ENCODE peak calls at places on chromosomes 16 and 17, in eight cellular contexts. Z is lung microvascular endothelial cell; Y is psoas muscle; L is NCI-H1417; E is stimulated activated CD4-positive, alpha-beta T cell treated with anti-CD3 and anti-CD28 coated beads, TNF-alpha, amount 100 ng/mL, for 1 hour; A is K562; C is NCI-H1105; H is body of pancreas. S is an unnamed sample.

GRCh38 chr17:41335747-41336146 is 14.9 kb downstream of the KRT33A start:
- DNase-seq in Z (no peak), Y (no peak), L (no peak), E (no peak), A (no peak), C (no peak), H (no peak), S (no peak)

GRCh38 chr17:18950944-18951905 is 740 bp upstream of the SLC5A10 start:
- DNase-seq in Z (no peak), Y (no peak), L (no peak), E (no peak), A (no peak), C (no peak), H (peak), S (no peak)

GRCh38 chr16:57305159-57305811 is 20.8 kb upstream of the PLLP start:
- DNase-seq in Z (no peak), Y (peak), L (no peak), E (no peak), A (no peak), C (no peak), H (no peak), S (no peak)

GRCh38 chr16:66936462-66936861 is 1.1 kb downstream of the CES2 start:
- DNase-seq in Z (no peak), Y (no peak), L (no peak), E (no peak), A (no peak), C (no peak), H (no peak), S (no peak)

GRCh38 chr17:63446218-63446980 is at the start of gene CYB561:
- DNase-seq in Z (peak), Y (peak), L (peak), E (peak), A (peak), C (peak), H (peak), S (no peak)

GRCh38 chr17:69059458-69060205 is 1.1 kb downstream of the ABCA9 start:
- DNase-seq in Z (no peak), Y (no peak), L (no peak), E (no peak), A (no peak), C (no peak), H (no peak), S (no peak)

GRCh38 chr16:67969286-67970039 is 1.0 kb upstream of the SLC12A4 start:
- DNase-seq in Z (no peak), Y (no peak), L (no peak), E (no peak), A (peak), C (no peak), H (no peak), S (no peak)

GRCh38 chr17:28967240-28968135 is 16.2 kb upstream of the PHF12 start:
- DNase-seq in Z (no peak), Y (no peak), L (no peak), E (no peak), A (no peak), C (no peak), H (no peak), S (no peak)

GRCh38 chr16:10037771-10038170 is 144.5 kb downstream of the GRIN2A start:
- DNase-seq in Z (no peak), Y (no peak), L (no peak), E (no peak), A (no peak), C (no peak), H (no peak), S (no peak)

GRCh38 chr16:70441406-70441990 is 2.6 kb upstream of the ST3GAL2 start:
- DNase-seq in Z (no peak), Y (no peak), L (no peak), E (no peak), A (no peak), C (no peak), H (no peak), S (no peak)

GRCh38 chr16:3095869-3096268 is 3.2 kb downstream of the ZSCAN10 start:
- DNase-seq in Z (peak), Y (no peak), L (no peak), E (peak), A (peak), C (no peak), H (peak), S (peak)

GRCh38 chr16:11127610-11128195 is 128.3 kb downstream of the SOCS1 start:
- DNase-seq in Z (no peak), Y (no peak), L (no peak), E (no peak), A (no peak), C (no peak), H (no peak), S (no peak)

GRCh38 chr17:9406046-9406631 is 169.5 kb downstream of the STX8 start:
- DNase-seq in Z (no peak), Y (no peak), L (peak), E (no peak), A (no peak), C (no peak), H (no peak), S (no peak)

GRCh38 chr17:66982011-66982508 is 17.6 kb downstream of the CACNG4 start:
- DNase-seq in Z (no peak), Y (no peak), L (no peak), E (no peak), A (no peak), C (no peak), H (no peak), S (peak)

GRCh38 chr16:86378128-86378527 is 132.2 kb upstream of the FOXF1 start:
- DNase-seq in Z (no peak), Y (no peak), L (no peak), E (no peak), A (no peak), C (no peak), H (no peak), S (no peak)

GRCh38 chr16:88777801-88778415 is 7.1 kb downstream of the PIEZO1 start:
- DNase-seq in Z (no peak), Y (no peak), L (no peak), E (no peak), A (no peak), C (no peak), H (no peak), S (no peak)

GRCh38 chr17:62714016-62714777 is 86.7 kb downstream of the MRC2 start:
- DNase-seq in Z (no peak), Y (no peak), L (no peak), E (no peak), A (no peak), C (no peak), H (no peak), S (no peak)

GRCh38 chr16:56637814-56638750 is at the start of gene MT1A:
- DNase-seq in Z (peak), Y (peak), L (peak), E (no peak), A (peak), C (no peak), H (peak), S (no peak)

GRCh38 chr17:4548061-4548461 is 7.1 kb downstream of the MYBBP1A start:
- DNase-seq in Z (no peak), Y (no peak), L (no peak), E (no peak), A (no peak), C (no peak), H (no peak), S (no peak)

GRCh38 chr16:9428355-9429005 is 337.0 kb downstream of the HAPSTR1 start:
- DNase-seq in Z (no peak), Y (no peak), L (no peak), E (no peak), A (no peak), C (no peak), H (no peak), S (no peak)

GRCh38 chr16:268141-269053 is 7.3 kb downstream of the RGS11 start:
- DNase-seq in Z (no peak), Y (no peak), L (no peak), E (no peak), A (no peak), C (no peak), H (peak), S (no peak)

GRCh38 chr16:27238591-27238990 is 30.0 kb downstream of the NSMCE1 start:
- DNase-seq in Z (no peak), Y (no peak), L (no peak), E (no peak), A (no peak), C (no peak), H (no peak), S (no peak)

GRCh38 chr16:445566-445965 is 20.1 kb downstream of the RAB11FIP3 start:
- DNase-seq in Z (no peak), Y (no peak), L (no peak), E (no peak), A (no peak), C (no peak), H (no peak), S (no peak)

S was measured in A172.